ENCODE peak calls at places on chromosome 22, in six cellular contexts. One of them, this sample, is unnamed.

GRCh38 chr22:38504731-38505594 is 1.1 kb downstream of the DDX17 start:
- DNase-seq in ovary: peak; percentile 54
- DNase-seq in adrenal gland: peak; percentile 83
- DNase-seq in GM12892: peak; percentile 24
- DNase-seq in A549: no peak
- DNase-seq in tibial nerve: no peak
- DNase-seq in this sample: no peak

GRCh38 chr22:21047730-21048129 is 2.0 kb downstream of the LRRC74B start:
- DNase-seq in ovary: no peak
- DNase-seq in A549: no peak
- DNase-seq in GM12892: no peak
- DNase-seq in adrenal gland: no peak
- DNase-seq in tibial nerve: no peak
- DNase-seq in this sample: no peak

GRCh38 chr22:43263645-43264514 is 76.9 kb upstream of the TTLL12 start:
- DNase-seq in A549: no peak
- DNase-seq in adrenal gland: peak; percentile 84
- DNase-seq in ovary: peak; percentile 87
- DNase-seq in tibial nerve: no peak
- DNase-seq in GM12892: peak; percentile 74
- DNase-seq in this sample: no peak

GRCh38 chr22:28711341-28711740 is 30.3 kb downstream of the CHEK2 start:
- DNase-seq in A549: no peak
- DNase-seq in GM12892: no peak
- DNase-seq in adrenal gland: no peak
- DNase-seq in tibial nerve: no peak
- DNase-seq in ovary: no peak
- DNase-seq in this sample: no peak

GRCh38 chr22:50201191-50202129 is 649 bp downstream of the SELENOO start:
- DNase-seq in ovary: no peak
- DNase-seq in A549: no peak
- DNase-seq in tibial nerve: no peak
- DNase-seq in GM12892: no peak
- DNase-seq in adrenal gland: no peak
- DNase-seq in this sample: no peak

GRCh38 chr22:45212306-45212709 is 28.4 kb downstream of the KIAA0930 start:
- DNase-seq in A549: peak; percentile 55
- DNase-seq in adrenal gland: peak; percentile 93
- DNase-seq in ovary: peak; percentile 85
- DNase-seq in tibial nerve: no peak
- DNase-seq in GM12892: no peak
- DNase-seq in this sample: no peak

GRCh38 chr22:44472583-44472982 is 25.4 kb downstream of the RTL6 start:
- DNase-seq in ovary: no peak
- DNase-seq in A549: no peak
- DNase-seq in tibial nerve: no peak
- DNase-seq in adrenal gland: peak; percentile 1
- DNase-seq in GM12892: no peak
- DNase-seq in this sample: no peak

GRCh38 chr22:33565580-33565995 is 354.7 kb downstream of the LARGE1 start:
- DNase-seq in tibial nerve: no peak
- DNase-seq in adrenal gland: no peak
- DNase-seq in GM12892: peak; percentile 23
- DNase-seq in A549: no peak
- DNase-seq in ovary: no peak
- DNase-seq in this sample: no peak

GRCh38 chr22:29912605-29913398 is 29.8 kb downstream of the MTMR3 start:
- DNase-seq in GM12892: no peak
- DNase-seq in tibial nerve: no peak
- DNase-seq in A549: no peak
- DNase-seq in adrenal gland: no peak
- DNase-seq in ovary: no peak
- DNase-seq in this sample: no peak

GRCh38 chr22:27270818-27271510 is 530.6 kb downstream of the MN1 start:
- DNase-seq in adrenal gland: no peak
- DNase-seq in tibial nerve: no peak
- DNase-seq in A549: no peak
- DNase-seq in ovary: peak; percentile 59
- DNase-seq in GM12892: no peak
- DNase-seq in this sample: no peak

GRCh38 chr22:29320546-29320945 is 5.0 kb upstream of the RASL10A start:
- DNase-seq in GM12892: no peak
- DNase-seq in adrenal gland: no peak
- DNase-seq in tibial nerve: no peak
- DNase-seq in ovary: no peak
- DNase-seq in A549: no peak
- DNase-seq in this sample: no peak

GRCh38 chr22:26541167-26541819 is 29.0 kb upstream of the TFIP11 start:
- DNase-seq in ovary: no peak
- DNase-seq in GM12892: no peak
- DNase-seq in A549: no peak
- DNase-seq in tibial nerve: no peak
- DNase-seq in adrenal gland: no peak
- DNase-seq in this sample: no peak

GRCh38 chr22:37827056-37827455 is 3.9 kb downstream of the GALR3 start:
- DNase-seq in tibial nerve: no peak
- DNase-seq in GM12892: no peak
- DNase-seq in adrenal gland: no peak
- DNase-seq in A549: no peak
- DNase-seq in ovary: peak; percentile 92
- DNase-seq in this sample: no peak

GRCh38 chr22:48490513-48491411 is 1336.9 kb downstream of the BRD1 start:
- DNase-seq in adrenal gland: no peak
- DNase-seq in A549: peak; percentile 19
- DNase-seq in tibial nerve: no peak
- DNase-seq in ovary: no peak
- DNase-seq in GM12892: no peak
- DNase-seq in this sample: no peak

GRCh38 chr22:43477966-43478365 is 66.2 kb downstream of the MPPED1 start:
- DNase-seq in GM12892: no peak
- DNase-seq in adrenal gland: no peak
- DNase-seq in A549: no peak
- DNase-seq in tibial nerve: no peak
- DNase-seq in ovary: no peak
- DNase-seq in this sample: no peak

GRCh38 chr22:28670153-28670552 is 9.5 kb downstream of the TTC28 start:
- DNase-seq in ovary: no peak
- DNase-seq in GM12892: no peak
- DNase-seq in adrenal gland: no peak
- DNase-seq in tibial nerve: no peak
- DNase-seq in A549: no peak
- DNase-seq in this sample: no peak

GRCh38 chr22:49632199-49633009 is 195.3 kb downstream of the BRD1 start:
- DNase-seq in GM12892: no peak
- DNase-seq in tibial nerve: no peak
- DNase-seq in A549: peak; percentile 67
- DNase-seq in ovary: peak; percentile 81
- DNase-seq in adrenal gland: peak; percentile 69
- DNase-seq in this sample: no peak

GRCh38 chr22:17369553-17370035 is 334 bp downstream of the CECR2 start:
- DNase-seq in adrenal gland: no peak
- DNase-seq in A549: no peak
- DNase-seq in tibial nerve: no peak
- DNase-seq in GM12892: no peak
- DNase-seq in ovary: peak; percentile 42
- DNase-seq in this sample: no peak

GRCh38 chr22:24553597-24554315 is 1.2 kb downstream of the GUCD1 start:
- DNase-seq in GM12892: no peak
- DNase-seq in A549: no peak
- DNase-seq in adrenal gland: peak; percentile 79
- DNase-seq in tibial nerve: no peak
- DNase-seq in ovary: peak; percentile 52
- DNase-seq in this sample: no peak

GRCh38 chr22:47788461-47788860 is 1026.0 kb downstream of the TBC1D22A start:
- DNase-seq in A549: no peak
- DNase-seq in tibial nerve: no peak
- DNase-seq in adrenal gland: no peak
- DNase-seq in ovary: no peak
- DNase-seq in GM12892: no peak
- DNase-seq in this sample: peak; percentile 66

GRCh38 chr22:49749885-49750510 is 77.7 kb downstream of the BRD1 start:
- DNase-seq in ovary: peak; percentile 22
- DNase-seq in tibial nerve: no peak
- DNase-seq in A549: no peak
- DNase-seq in GM12892: no peak
- DNase-seq in adrenal gland: no peak
- DNase-seq in this sample: peak; percentile 24

GRCh38 chr22:27405672-27406388 is 395.7 kb downstream of the MN1 start:
- DNase-seq in ovary: peak; percentile 63
- DNase-seq in adrenal gland: peak; percentile 62
- DNase-seq in A549: peak; percentile 55
- DNase-seq in tibial nerve: peak; percentile 17
- DNase-seq in GM12892: peak; percentile 36
- DNase-seq in this sample: no peak

GRCh38 chr22:28034145-28034759 is 115.2 kb upstream of the PITPNB start:
- DNase-seq in tibial nerve: no peak
- DNase-seq in GM12892: no peak
- DNase-seq in ovary: no peak
- DNase-seq in adrenal gland: no peak
- DNase-seq in A549: no peak
- DNase-seq in this sample: no peak

GRCh38 chr22:38353142-38353629 is 36.0 kb upstream of the CSNK1E start:
- DNase-seq in ovary: peak; percentile 85
- DNase-seq in tibial nerve: peak; percentile 43
- DNase-seq in GM12892: peak; percentile 85
- DNase-seq in adrenal gland: peak; percentile 79
- DNase-seq in A549: peak; percentile 56
- DNase-seq in this sample: peak; percentile 91

GRCh38 chr22:49853981-49854791 is 542 bp downstream of the ZBED4 start:
- DNase-seq in A549: no peak
- DNase-seq in tibial nerve: no peak
- DNase-seq in ovary: peak; percentile 62
- DNase-seq in GM12892: no peak
- DNase-seq in adrenal gland: no peak
- DNase-seq in this sample: no peak

GRCh38 chr22:17734197-17734596 is 40.1 kb downstream of the BID start:
- DNase-seq in ovary: no peak
- DNase-seq in tibial nerve: no peak
- DNase-seq in adrenal gland: no peak
- DNase-seq in GM12892: no peak
- DNase-seq in A549: no peak
- DNase-seq in this sample: no peak

GRCh38 chr22:48405741-48406140 is 1421.9 kb downstream of the BRD1 start:
- DNase-seq in A549: peak; percentile 75
- DNase-seq in adrenal gland: peak; percentile 5
- DNase-seq in GM12892: no peak
- DNase-seq in tibial nerve: no peak
- DNase-seq in ovary: no peak
- DNase-seq in this sample: no peak

GRCh38 chr22:41177626-41178424 is 27.3 kb upstream of the L3MBTL2 start:
- DNase-seq in adrenal gland: no peak
- DNase-seq in A549: no peak
- DNase-seq in ovary: no peak
- DNase-seq in tibial nerve: no peak
- DNase-seq in GM12892: no peak
- DNase-seq in this sample: no peak
- TF ChIP-seq POLR2A in adrenal gland: no peak
- TF ChIP-seq POLR2A in A549: no peak
- TF ChIP-seq POLR2A in ovary: no peak
- TF ChIP-seq POLR2A in tibial nerve: no peak
- TF ChIP-seq POLR2A in GM12892: no peak
- TF ChIP-seq POLR2A in this sample: no peak

DNA sequence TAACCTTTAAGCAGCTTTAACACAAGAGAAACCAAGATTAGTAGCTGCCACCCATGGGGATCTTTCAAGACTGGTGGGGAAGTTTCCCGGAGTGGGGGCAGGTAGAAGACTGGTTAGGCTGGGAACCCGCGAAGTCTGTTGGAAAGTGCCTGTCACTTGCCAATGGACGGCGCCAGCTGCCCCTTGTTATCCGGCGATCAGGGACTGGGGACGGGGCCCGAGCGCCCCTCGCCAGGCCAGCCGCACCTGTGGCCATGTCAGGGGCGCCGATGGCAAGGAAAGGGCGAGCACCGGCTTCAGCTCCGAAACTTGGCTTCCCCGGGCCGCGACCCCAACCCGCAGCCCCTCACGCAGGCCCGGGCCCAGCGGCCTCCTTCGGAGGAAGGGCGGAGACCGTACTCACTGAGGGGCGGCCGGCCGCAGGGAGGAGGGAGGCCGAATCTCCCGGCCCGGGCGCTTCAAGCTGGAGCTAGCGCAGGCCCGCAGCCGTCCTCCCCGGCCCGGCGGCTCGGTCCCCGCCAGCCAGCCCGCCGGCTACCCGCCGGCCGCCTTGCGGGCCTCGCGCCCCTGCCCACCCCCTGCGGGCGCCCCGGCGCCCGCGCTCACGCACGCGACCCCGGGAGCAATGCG is 539 bp downstream of the EIF4ENIF1 start:
- DNase-seq in GM12892: peak; percentile 29
- DNase-seq in tibial nerve: no peak
- DNase-seq in ovary: peak; percentile 62
- DNase-seq in A549: no peak
- DNase-seq in adrenal gland: peak; percentile 60
- DNase-seq in this sample: no peak
- TF ChIP-seq POLR2A in GM12892: no peak
- TF ChIP-seq POLR2A in tibial nerve: no peak
- TF ChIP-seq POLR2A in ovary: no peak
- TF ChIP-seq POLR2A in A549: no peak
- TF ChIP-seq POLR2A in adrenal gland: no peak
- TF ChIP-seq POLR2A in this sample: no peak

DNA sequence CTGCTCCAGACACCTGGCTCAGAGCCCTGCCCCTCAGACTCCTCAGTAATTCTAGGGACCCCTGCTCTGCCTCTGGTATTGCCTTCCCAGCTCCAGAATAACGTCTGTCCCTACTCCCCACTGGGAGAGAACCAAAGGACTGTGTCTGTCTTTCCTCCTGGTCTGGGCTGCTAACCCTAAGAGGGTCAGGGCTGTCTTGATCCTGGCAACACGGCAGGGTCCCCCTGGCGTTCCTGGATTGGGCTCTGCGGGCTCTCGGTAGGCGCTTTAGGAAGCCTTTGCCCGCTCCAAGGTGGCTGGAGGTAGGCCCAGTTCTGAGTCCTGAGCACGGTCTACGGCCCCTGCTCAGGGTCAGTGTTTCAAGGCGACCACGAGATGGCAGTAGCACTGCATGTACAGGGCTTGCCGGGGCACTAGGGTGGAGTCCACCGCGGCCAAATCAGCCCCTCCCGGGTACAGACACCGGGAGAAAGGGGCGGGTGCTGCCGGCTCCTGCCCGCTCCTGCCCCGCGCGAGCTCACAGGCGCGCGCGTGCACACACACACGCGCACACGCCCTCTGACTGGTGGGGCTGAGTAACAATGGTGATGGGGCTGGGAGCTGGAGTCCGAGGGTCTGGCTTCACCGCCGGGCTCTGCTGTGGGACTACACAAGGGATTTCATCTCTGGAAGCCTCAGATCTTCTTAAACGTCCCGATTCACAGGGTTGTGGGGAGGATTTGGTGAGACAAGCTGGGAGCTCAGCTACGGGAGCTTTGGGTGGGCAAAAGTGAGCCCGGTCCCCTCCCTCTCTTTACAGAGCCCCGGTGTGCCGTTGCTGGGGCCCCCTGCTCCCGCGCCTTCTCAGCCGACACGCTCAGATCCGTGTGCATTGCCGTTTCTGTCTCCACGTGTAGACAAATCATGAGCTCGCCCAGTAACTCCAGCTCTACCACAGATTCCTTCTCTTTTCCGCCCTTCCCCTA is 30.1 kb upstream of the HMOX1 start:
- DNase-seq in A549: peak; percentile 85
- DNase-seq in ovary: peak; percentile 95
- DNase-seq in tibial nerve: peak; percentile 74
- DNase-seq in adrenal gland: peak; percentile 96
- DNase-seq in GM12892: peak; percentile 97
- DNase-seq in this sample: peak; percentile 98
- TF ChIP-seq POLR2A in A549: peak; percentile 57
- TF ChIP-seq POLR2A in ovary: peak; percentile 55
- TF ChIP-seq POLR2A in tibial nerve: peak; percentile 33
- TF ChIP-seq POLR2A in adrenal gland: no peak
- TF ChIP-seq POLR2A in GM12892: no peak
- TF ChIP-seq POLR2A in this sample: no peak

GRCh38 chr22:41826430-41827383 is 6.2 kb upstream of the SREBF2 start:
- DNase-seq in ovary: no peak
- DNase-seq in adrenal gland: peak; percentile 91
- DNase-seq in tibial nerve: no peak
- DNase-seq in A549: no peak
- DNase-seq in GM12892: no peak
- DNase-seq in this sample: no peak
- TF ChIP-seq POLR2A in ovary: no peak
- TF ChIP-seq POLR2A in adrenal gland: no peak
- TF ChIP-seq POLR2A in tibial nerve: no peak
- TF ChIP-seq POLR2A in A549: no peak
- TF ChIP-seq POLR2A in GM12892: no peak
- TF ChIP-seq POLR2A in this sample: no peak